ENCODE peak calls at places on chromosomes 4 and X, in six cellular contexts. S, K, Y, P, F and Z are unnamed samples.

GRCh38 chr4:102506523-102506922 is 5.4 kb downstream of the NFKB1 start:
- DNase-seq in S (no peak), K (no peak), Y (no peak), P (no peak), F (no peak), Z (no peak)

GRCh38 chr4:61210186-61210939 is 10.2 kb downstream of the ADGRL3 start:
- DNase-seq in S (no peak), K (no peak), Y (no peak), P (peak; percentile 1), F (no peak), Z (no peak)

GRCh38 chrX:41033299-41033698 is 51.9 kb upstream of the USP9X start:
- DNase-seq in S (no peak), K (no peak), Y (no peak), P (no peak), F (no peak), Z (no peak)

GRCh38 chr4:108345862-108346530 is 177.3 kb upstream of the LEF1 start:
- DNase-seq in S (no peak), K (no peak), Y (no peak), P (peak; percentile 80), F (no peak), Z (no peak)

GRCh38 chr4:31107362-31107761 is 387.2 kb downstream of the PCDH7 start:
- DNase-seq in S (no peak), K (no peak), Y (no peak), P (peak; percentile 42), F (no peak), Z (no peak)

GRCh38 chr4:105150511-105150910 is 3.8 kb downstream of the TET2 start:
- DNase-seq in S (no peak), K (no peak), Y (no peak), P (no peak), F (no peak), Z (no peak)

GRCh38 chr4:27886075-27886474 is 1025.4 kb downstream of the STIM2 start:
- DNase-seq in S (no peak), K (no peak), Y (no peak), P (no peak), F (no peak), Z (no peak)

GRCh38 chr4:92551616-92552015 is 247.8 kb downstream of the GRID2 start:
- DNase-seq in S (no peak), K (no peak), Y (no peak), P (no peak), F (no peak), Z (no peak)

GRCh38 chr4:81896936-81897335 is 425.2 kb upstream of the RASGEF1B start:
- DNase-seq in S (no peak), K (no peak), Y (no peak), P (no peak), F (no peak), Z (no peak)

GRCh38 chr4:14915018-14915417 is 87.3 kb upstream of the CPEB2 start:
- DNase-seq in S (no peak), K (no peak), Y (no peak), P (no peak), F (no peak), Z (no peak)

GRCh38 chr4:149980941-149981340 is 97.3 kb upstream of the DCLK2 start:
- DNase-seq in S (no peak), K (peak; percentile 21), Y (peak; percentile 43), P (peak; percentile 73), F (peak; percentile 62), Z (peak; percentile 72)

GRCh38 chr4:100421356-100421978 is 96.4 kb downstream of the EMCN start:
- DNase-seq in S (no peak), K (peak; percentile 20), Y (peak; percentile 16), P (peak; percentile 50), F (no peak), Z (no peak)

GRCh38 chrX:63963382-63963781 is 178.4 kb upstream of the ARHGEF9 start:
- DNase-seq in S (no peak), K (no peak), Y (no peak), P (no peak), F (no peak), Z (no peak)

GRCh38 chr4:39698424-39699009 is 581 bp downstream of the UBE2K start:
- DNase-seq in S (no peak), K (no peak), Y (peak; percentile 36), P (peak; percentile 59), F (peak; percentile 72), Z (peak; percentile 73)

GRCh38 chr4:8215001-8215427 is 15.9 kb downstream of the SH3TC1 start:
- DNase-seq in S (peak; percentile 70), K (peak; percentile 20), Y (peak; percentile 89), P (peak; percentile 77), F (peak; percentile 59), Z (no peak)

GRCh38 chr4:110955748-110956147 is 332.9 kb upstream of the PITX2 start:
- DNase-seq in S (no peak), K (no peak), Y (no peak), P (no peak), F (no peak), Z (no peak)

GRCh38 chr4:10333942-10334341 is 123.3 kb downstream of the ZNF518B start:
- DNase-seq in S (no peak), K (no peak), Y (no peak), P (no peak), F (no peak), Z (no peak)

GRCh38 chrX:16869393-16870094 is 618 bp downstream of the RBBP7 start:
- DNase-seq in S (no peak), K (no peak), Y (peak; percentile 52), P (peak; percentile 15), F (no peak), Z (peak; percentile 54)

GRCh38 chr4:15077969-15078368 is 75.7 kb downstream of the CPEB2 start:
- DNase-seq in S (no peak), K (no peak), Y (no peak), P (peak; percentile 71), F (no peak), Z (no peak)

GRCh38 chr4:156608651-156609050 is 362.9 kb downstream of the PDGFC start:
- DNase-seq in S (no peak), K (no peak), Y (no peak), P (no peak), F (no peak), Z (no peak)

GRCh38 chr4:72569719-72570235 is 756 bp upstream of the ADAMTS3 start:
- DNase-seq in S (no peak), K (no peak), Y (no peak), P (peak; percentile 36), F (no peak), Z (no peak)

GRCh38 chr4:173247316-173247715 is 78.7 kb downstream of the GALNT7 start:
- DNase-seq in S (no peak), K (no peak), Y (no peak), P (no peak), F (no peak), Z (no peak)

GRCh38 chr4:143700420-143701352 is at the start of gene FREM3:
- DNase-seq in S (no peak), K (no peak), Y (no peak), P (no peak), F (peak; percentile 53), Z (peak; percentile 44)

GRCh38 chr4:114038762-114039392 is 59.4 kb upstream of the ARSJ start:
- DNase-seq in S (no peak), K (no peak), Y (no peak), P (no peak), F (no peak), Z (no peak)

GRCh38 chr4:153083447-153083921 is 120.8 kb upstream of the TRIM2 start:
- DNase-seq in S (peak; percentile 46), K (peak; percentile 68), Y (peak; percentile 77), P (peak; percentile 82), F (no peak), Z (peak; percentile 50)

GRCh38 chrX:3252744-3253143 is 93.7 kb downstream of the MXRA5 start:
- DNase-seq in S (no peak), K (no peak), Y (no peak), P (peak; percentile 69), F (peak; percentile 33), Z (no peak)

GRCh38 chrX:120125444-120125843 is 9.7 kb upstream of the RHOXF1 start:
- DNase-seq in S (no peak), K (no peak), Y (peak; percentile 21), P (peak; percentile 20), F (peak; percentile 60), Z (no peak)